ENCODE peak calls at places on chromosomes 16 and 17, in six cellular contexts. G is NCI-H1417, V is left lung, T is WTC11, X is endothelial cell, U is GM13976. D is an unnamed sample.

GRCh38 chr17:50184611-50185398 is 16.6 kb downstream of the COL1A1 start:
- DNase-seq in G (no peak), V (peak; percentile 81), T (no peak), X (no peak), U (peak; percentile 57), D (no peak)

GRCh38 chr17:40888321-40888720 is 3.3 kb upstream of the KRT20 start:
- DNase-seq in G (no peak), V (no peak), T (no peak), X (no peak), U (no peak), D (no peak)

GRCh38 chr16:24858219-24859041 is 12.7 kb downstream of the SLC5A11 start:
- DNase-seq in G (no peak), V (no peak), T (peak; percentile 81), X (peak; percentile 81), U (peak; percentile 67), D (no peak)

GRCh38 chr16:28188085-28188916 is 23.5 kb downstream of the XPO6 start:
- DNase-seq in G (no peak), V (no peak), T (no peak), X (no peak), U (peak; percentile 53), D (peak; percentile 60)

GRCh38 chr16:75289189-75289588 is 37.8 kb upstream of the BCAR1 start:
- DNase-seq in G (no peak), V (no peak), T (no peak), X (no peak), U (no peak), D (no peak)

GRCh38 chr17:57016764-57017116 is 38.8 kb downstream of the SCPEP1 start:
- DNase-seq in G (no peak), V (no peak), T (no peak), X (no peak), U (no peak), D (no peak)

GRCh38 chr17:278055-279028 is 74.3 kb downstream of the RPH3AL start:
- DNase-seq in G (no peak), V (no peak), T (no peak), X (no peak), U (no peak), D (no peak)

GRCh38 chr16:85750021-85750826 is 672 bp downstream of the C16orf74 start:
- DNase-seq in G (peak; percentile 33), V (peak; percentile 81), T (peak; percentile 63), X (no peak), U (peak; percentile 68), D (peak; percentile 67)

GRCh38 chr16:68065716-68066305 is 19.4 kb upstream of the NFATC3 start:
- DNase-seq in G (no peak), V (no peak), T (no peak), X (no peak), U (no peak), D (no peak)

D was measured in GM06990.